ENCODE peak calls at places on chromosomes 3 and 15, in six cellular contexts. U is AG04450, K is GM12864, S is IMR-90, X is brain microvascular endothelial cell, P is foreskin fibroblast. D is an unnamed sample.

GRCh38 chr3:186826978-186827857 is 15.3 kb upstream of the ADIPOQ start:
- DNase-seq in U (peak), S (peak), P (peak), X (peak), K (no peak), D (peak)

GRCh38 chr3:170421147-170421641 is 2.5 kb downstream of the CLDN11 start:
- DNase-seq in X (no peak), U (no peak), P (peak), S (peak), K (no peak), D (peak)

GRCh38 chr3:129006864-129007263 is 5.8 kb downstream of the EFCC1 start:
- DNase-seq in K (no peak), U (no peak), P (no peak), S (no peak), X (no peak), D (no peak)

GRCh38 chr15:39213385-39213840 is 367.5 kb upstream of the THBS1 start:
- DNase-seq in P (peak), X (peak), K (no peak), S (peak), U (peak), D (peak)

GRCh38 chr15:57485869-57486268 is 105.8 kb upstream of the MYZAP start:
- DNase-seq in U (peak), P (peak), X (peak), K (no peak), S (peak), D (peak)

GRCh38 chr3:10194328-10195071 is 29.8 kb downstream of the IRAK2 start:
- DNase-seq in K (peak), X (no peak), S (no peak), P (peak), U (no peak), D (no peak)

GRCh38 chr15:55796321-55796965 is 53.5 kb upstream of the PRTG start:
- DNase-seq in X (peak), P (peak), S (peak), U (no peak), K (no peak), D (peak)

GRCh38 chr15:42394131-42394530 is 34.8 kb downstream of the CAPN3 start:
- DNase-seq in X (no peak), U (no peak), S (no peak), K (no peak), P (no peak), D (no peak)

GRCh38 chr3:57967590-57967989 is 40.6 kb upstream of the FLNB start:
- DNase-seq in X (no peak), S (no peak), U (no peak), P (no peak), K (no peak), D (no peak)

GRCh38 chr15:51270706-51271105 is 67.7 kb downstream of the CYP19A1 start:
- DNase-seq in P (no peak), X (no peak), S (no peak), K (no peak), U (no peak), D (no peak)

GRCh38 chr3:139561428-139561827 is 21.9 kb upstream of the RBP1 start:
- DNase-seq in K (no peak), U (no peak), X (no peak), S (no peak), P (no peak), D (no peak)

GRCh38 chr15:93048759-93049161 is 40.3 kb downstream of the RGMA start:
- DNase-seq in X (no peak), S (no peak), U (no peak), K (no peak), P (no peak), D (no peak)

GRCh38 chr15:63288778-63289378 is 11.5 kb downstream of the APH1B start:
- DNase-seq in X (no peak), U (no peak), S (peak), K (no peak), P (peak), D (peak)

GRCh38 chr3:3133490-3133889 is 6.8 kb downstream of the TRNT1 start:
- DNase-seq in U (no peak), K (no peak), P (no peak), S (peak), X (no peak), D (no peak)

GRCh38 chr3:141789281-141789680 is 26.1 kb downstream of the GRK7 start:
- DNase-seq in S (no peak), U (no peak), P (no peak), X (no peak), K (no peak), D (no peak)

GRCh38 chr3:73036694-73037368 is 24.6 kb upstream of the EBLN2 start:
- DNase-seq in X (no peak), S (no peak), K (no peak), P (peak), U (no peak), D (no peak)

GRCh38 chr3:153925826-153926514 is 195.2 kb upstream of the ARHGEF26 start:
- DNase-seq in P (peak), K (no peak), X (no peak), U (no peak), S (no peak), D (peak)

GRCh38 chr3:17607905-17608304 is 134.5 kb downstream of the TBC1D5 start:
- DNase-seq in K (no peak), S (no peak), X (no peak), P (no peak), U (no peak), D (no peak)

GRCh38 chr15:99606646-99607045 is 40.9 kb downstream of the MEF2A start:
- DNase-seq in P (no peak), X (no peak), U (no peak), K (no peak), S (no peak), D (no peak)

GRCh38 chr15:74134387-74135027 is 4.1 kb downstream of the ISLR2 start:
- DNase-seq in S (peak), K (no peak), P (peak), U (no peak), X (no peak), D (no peak)

GRCh38 chr15:40960926-40961325 is 7.7 kb downstream of the CHAC1 start:
- DNase-seq in P (no peak), K (no peak), S (no peak), X (no peak), U (no peak), D (no peak)

GRCh38 chr3:197024881-197025735 is 4.5 kb downstream of the MELTF start:
- DNase-seq in X (no peak), U (no peak), P (no peak), K (no peak), S (no peak), D (no peak)

GRCh38 chr3:165697910-165698309 is 139.3 kb downstream of the BCHE start:
- DNase-seq in S (no peak), P (no peak), X (no peak), K (no peak), U (no peak), D (no peak)

GRCh38 chr3:139839034-139839433 is 96.0 kb upstream of the CLSTN2 start:
- DNase-seq in X (no peak), U (no peak), S (no peak), K (no peak), P (no peak), D (no peak)

GRCh38 chr3:168884353-168884903 is 779.1 kb downstream of the MECOM start:
- DNase-seq in K (no peak), S (peak), U (peak), X (peak), P (peak), D (peak)

GRCh38 chr3:42709621-42710020 is 7.0 kb upstream of the HHATL start:
- DNase-seq in P (no peak), U (no peak), X (no peak), K (no peak), S (no peak), D (no peak)

GRCh38 chr3:56484096-56484495 is 15.8 kb upstream of the ERC2 start:
- DNase-seq in S (no peak), P (no peak), X (no peak), U (no peak), K (no peak), D (no peak)

GRCh38 chr15:68228143-68228970 is 1.2 kb downstream of the CLN6 start:
- DNase-seq in X (no peak), K (no peak), P (peak), U (no peak), S (no peak), D (peak)

GRCh38 chr3:122406198-122406597 is 9.7 kb downstream of the WDR5B start:
- DNase-seq in K (no peak), U (no peak), P (no peak), S (no peak), X (no peak), D (no peak)

GRCh38 chr3:60064210-60065178 is 1014.7 kb upstream of the CFAP20DC start:
- DNase-seq in S (peak), P (peak), K (no peak), X (peak), U (peak), D (peak)

GRCh38 chr15:92803536-92803851 is 96.6 kb upstream of the CHD2 start:
- DNase-seq in P (no peak), X (no peak), K (no peak), U (no peak), S (no peak), D (no peak)

GRCh38 chr3:42600958-42601675 is 631 bp downstream of the NKTR start:
- DNase-seq in U (peak), K (no peak), P (peak), S (peak), X (peak), D (peak)

GRCh38 chr3:13532085-13532484 is 16.8 kb upstream of the FBLN2 start:
- DNase-seq in U (no peak), K (no peak), S (no peak), X (no peak), P (no peak), D (peak)

GRCh38 chr3:38004415-38005075 is 14.0 kb downstream of the VILL start:
- DNase-seq in K (no peak), P (peak), S (peak), U (no peak), X (peak), D (peak)

GRCh38 chr15:23447107-23447500 is at the start of gene GOLGA6L2:
- DNase-seq in X (no peak), K (no peak), S (no peak), P (no peak), U (no peak), D (no peak)

GRCh38 chr3:127857270-127857801 is 35.0 kb upstream of the MGLL start:
- DNase-seq in S (peak), K (no peak), P (peak), U (no peak), X (no peak), D (peak)

GRCh38 chr3:171851685-171852084 is 8.5 kb downstream of the TMEM212 start:
- DNase-seq in S (peak), K (no peak), P (no peak), X (no peak), U (no peak), D (peak)

GRCh38 chr15:85412956-85413854 is 32.8 kb downstream of the AKAP13 start:
- DNase-seq in X (peak), K (peak), S (peak), P (peak), U (peak), D (peak)

GRCh38 chr3:164064298-164064697 is 1014.0 kb downstream of the SI start:
- DNase-seq in S (no peak), K (no peak), X (no peak), U (no peak), P (no peak), D (no peak)

GRCh38 chr3:185318136-185318535 is 44.8 kb upstream of the MAP3K13 start:
- DNase-seq in S (peak), K (no peak), X (peak), U (no peak), P (no peak), D (no peak)

GRCh38 chr3:136958931-136959330 is 1.1 kb downstream of the IL20RB start:
- DNase-seq in P (no peak), S (no peak), K (no peak), X (no peak), U (no peak), D (no peak)
- H3K4me3 ChIP-seq in P (no peak), S (no peak), K (no peak), X (no peak), U (no peak), D (peak)

GRCh38 chr3:4819761-4820160 is 159.5 kb upstream of the BHLHE40 start:
- DNase-seq in U (no peak), K (no peak), P (no peak), X (no peak), S (no peak), D (no peak)
- TF ChIP-seq CTCF in U (no peak), K (no peak), P (no peak), X (no peak), S (no peak), D (no peak)

GRCh38 chr3:192915724-192916123 is 1.9 kb downstream of the MB21D2 start:
- DNase-seq in S (peak), U (no peak), P (no peak), K (no peak), X (no peak), D (no peak)

GRCh38 chr3:192918275-192918588 is 576 bp upstream of the MB21D2 start:
- DNase-seq in K (no peak), S (no peak), P (no peak), X (no peak), U (no peak), D (no peak)

GRCh38 chr3:192916455-192917257 is 1.0 kb downstream of the MB21D2 start:
- DNase-seq in S (peak), X (peak), P (peak), K (no peak), U (no peak), D (peak)

GRCh38 chr3:192917258-192917507 is 473 bp downstream of the MB21D2 start:
- DNase-seq in K (no peak), P (no peak), X (no peak), U (no peak), S (no peak), D (no peak)

GRCh38 chr3:192917508-192918274 is at the start of gene MB21D2:
- DNase-seq in U (peak), S (peak), X (peak), P (peak), K (no peak), D (peak)
- H3K4me3 ChIP-seq in U (peak), S (peak), X (peak), P (peak), K (peak), D (peak)

DNA sequence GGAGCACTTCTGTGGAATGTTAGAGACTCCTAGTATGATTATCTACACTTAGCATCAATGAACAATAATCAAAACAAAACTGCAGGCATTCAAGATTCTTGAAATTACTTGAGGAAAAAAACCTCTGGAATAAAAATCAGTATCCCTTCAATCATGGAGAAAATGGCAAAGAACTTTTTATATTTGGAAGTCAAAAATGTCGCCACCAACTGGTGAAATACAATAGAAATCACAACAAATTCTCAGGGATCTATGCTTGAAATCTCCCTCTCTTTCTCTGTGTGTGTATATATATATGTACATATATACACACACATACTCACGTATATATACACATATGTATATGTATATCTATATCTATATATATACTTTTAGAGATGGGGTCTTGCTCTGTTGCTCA is 378.9 kb upstream of the ALCAM start:
- DNase-seq in S (no peak), P (peak), X (no peak), K (no peak), U (no peak), D (no peak)
- TF ChIP-seq CTCF in S (no peak), P (no peak), X (peak), K (no peak), U (no peak), D (peak)

GRCh38 chr15:67108122-67108871 is 42.9 kb downstream of the SMAD3 start:
- DNase-seq in P (peak), S (no peak), X (no peak), U (no peak), K (no peak), D (peak)

GRCh38 chr15:67110958-67111864 is 45.8 kb downstream of the SMAD3 start:
- DNase-seq in K (no peak), S (peak), U (no peak), X (no peak), P (no peak), D (no peak)

GRCh38 chr15:67107014-67107812 is 41.8 kb downstream of the SMAD3 start:
- DNase-seq in S (peak), X (peak), K (no peak), U (peak), P (peak), D (peak)

GRCh38 chr15:67110400-67110799 is 45.0 kb downstream of the SMAD3 start:
- DNase-seq in K (no peak), P (no peak), U (no peak), X (no peak), S (no peak), D (no peak)

GRCh38 chr15:67109141-67110034 is 44.0 kb downstream of the SMAD3 start:
- DNase-seq in U (peak), P (peak), K (no peak), S (peak), X (peak), D (peak)
- H3K4me3 ChIP-seq in U (no peak), P (no peak), K (no peak), S (no peak), X (no peak), D (no peak)